ENCODE peak calls at places on chromosome 10, in four cellular contexts. O is NCI-H1105 treated with DMSO at 0.1 percent for 48 hours, T is RWPE1, V is bronchial epithelial cell. N is an unnamed sample.

GRCh38 chr10:11515596-11516418 is 95.6 kb downstream of the USP6NL start:
- DNase-seq in O (peak), T (peak), V (peak), N (peak)

GRCh38 chr10:133453516-133454203 is at the start of gene SCART1:
- DNase-seq in O (no peak), T (no peak), V (no peak), N (no peak)

GRCh38 chr10:43863270-43863669 is 214.6 kb upstream of the ZNF32 start:
- DNase-seq in O (no peak), T (no peak), V (no peak), N (no peak)

GRCh38 chr10:69687396-69687795 is 57.3 kb downstream of the FAM241B start:
- DNase-seq in O (no peak), T (no peak), V (no peak), N (no peak)

GRCh38 chr10:122363311-122363710 is 11.2 kb upstream of the PLEKHA1 start:
- DNase-seq in O (no peak), T (no peak), V (peak), N (no peak)

GRCh38 chr10:49089152-49089788 is 26.1 kb downstream of the VSTM4 start:
- DNase-seq in O (no peak), T (no peak), V (no peak), N (no peak)

GRCh38 chr10:110426294-110427153 is 71.2 kb upstream of the DUSP5 start:
- DNase-seq in O (no peak), T (no peak), V (no peak), N (no peak)

GRCh38 chr10:28326516-28327493 is 23.9 kb upstream of the MPP7 start:
- DNase-seq in O (no peak), T (no peak), V (peak), N (peak)

GRCh38 chr10:70684841-70685457 is 12.6 kb downstream of the ADAMTS14 start:
- DNase-seq in O (no peak), T (no peak), V (no peak), N (no peak)

GRCh38 chr10:6136215-6137201 is 47.7 kb downstream of the RBM17 start:
- DNase-seq in O (no peak), T (peak), V (peak), N (peak)

GRCh38 chr10:60388709-60389241 is 900 bp downstream of the ANK3 start:
- DNase-seq in O (no peak), T (no peak), V (no peak), N (no peak)

GRCh38 chr10:68471586-68472408 is at the start of gene DNA2:
- DNase-seq in O (peak), T (peak), V (peak), N (peak)

GRCh38 chr10:79905322-79906314 is 43.3 kb downstream of the SFTPD start:
- DNase-seq in O (peak), T (no peak), V (peak), N (peak)

GRCh38 chr10:89263091-89263490 is 11.5 kb upstream of the LIPA start:
- DNase-seq in O (no peak), T (no peak), V (no peak), N (no peak)

N was measured in MCF 10A.